ENCODE peak calls at places on chromosomes 12 and 14, in six cellular contexts. A is activated CD4-positive, alpha-beta T cell treated with anti-CD3 and anti-CD28 coated beads, Interleukin-2, amount 50 U/mL, for 1 hour; H is KG1; K is progenitor cell of endocrine pancreas; O is endothelial cell; Q is GM10248. W is an unnamed sample.

GRCh38 chr12:128914908-128915563 is 61.8 kb downstream of the GLT1D1 start:
- DNase-seq in H (peak; percentile 33), K (no peak), O (no peak), A (no peak), Q (peak; percentile 69), W (peak; percentile 47)

GRCh38 chr14:60753264-60754126 is 18.9 kb downstream of the MNAT1 start:
- DNase-seq in O (no peak), Q (peak; percentile 80), K (no peak), H (peak; percentile 72), A (peak; percentile 20), W (no peak)

GRCh38 chr14:81402123-81402495 is 2.0 kb upstream of the STON2 start:
- DNase-seq in O (no peak), Q (no peak), A (no peak), K (no peak), H (no peak), W (no peak)

GRCh38 chr12:94535614-94535932 is 75.9 kb upstream of the CEP83 start:
- DNase-seq in H (no peak), Q (no peak), A (no peak), K (no peak), O (no peak), W (no peak)

GRCh38 chr12:116659771-116660481 is 77.9 kb downstream of the SPRING1 start:
- DNase-seq in A (no peak), Q (no peak), O (no peak), K (no peak), H (no peak), W (peak; percentile 28)

GRCh38 chr12:27652174-27652763 is 44.0 kb upstream of the REP15 start:
- DNase-seq in Q (peak; percentile 48), H (no peak), O (peak; percentile 73), K (peak; percentile 60), A (peak; percentile 3), W (peak; percentile 90)

GRCh38 chr12:9706081-9706685 is 26.7 kb downstream of the CLECL1 start:
- DNase-seq in Q (no peak), A (no peak), H (no peak), K (no peak), O (no peak), W (no peak)

GRCh38 chr12:5247144-5247543 is 184.8 kb upstream of the NTF3 start:
- DNase-seq in A (no peak), Q (no peak), K (no peak), H (no peak), O (no peak), W (no peak)

GRCh38 chr12:107107381-107107780 is 14.0 kb upstream of the CRY1 start:
- DNase-seq in Q (no peak), A (no peak), H (no peak), K (no peak), O (no peak), W (no peak)

GRCh38 chr12:69313209-69313608 is 35.0 kb upstream of the LYZ start:
- DNase-seq in O (no peak), H (no peak), A (no peak), K (no peak), Q (no peak), W (no peak)

GRCh38 chr14:104680806-104681688 is 8.4 kb upstream of the INF2 start:
- DNase-seq in H (no peak), Q (peak; percentile 72), O (no peak), A (no peak), K (no peak), W (peak; percentile 77)

GRCh38 chr14:44937547-44937946 is 24.2 kb downstream of the KLHL28 start:
- DNase-seq in Q (no peak), K (no peak), H (no peak), O (no peak), A (no peak), W (no peak)

GRCh38 chr14:95260537-95261440 is 58.9 kb downstream of the CLMN start:
- DNase-seq in H (no peak), Q (peak; percentile 56), A (no peak), K (no peak), O (no peak), W (peak; percentile 63)

GRCh38 chr12:118044577-118044976 is 16.4 kb downstream of the WSB2 start:
- DNase-seq in K (no peak), O (no peak), H (no peak), Q (no peak), A (no peak), W (no peak)

GRCh38 chr12:84069079-84069661 is 843.4 kb downstream of the SLC6A15 start:
- DNase-seq in A (no peak), O (no peak), K (no peak), Q (no peak), H (no peak), W (no peak)

GRCh38 chr12:106289196-106289681 is 13.3 kb upstream of the TCP11L2 start:
- DNase-seq in H (no peak), O (no peak), A (no peak), K (no peak), Q (no peak), W (peak; percentile 55)

GRCh38 chr12:57430117-57430930 is 519 bp downstream of the R3HDM2 start:
- DNase-seq in Q (peak; percentile 87), H (no peak), K (peak; percentile 49), O (peak; percentile 65), A (peak; percentile 35), W (peak; percentile 30)

GRCh38 chr12:111529424-111530368 is 69.4 kb downstream of the ATXN2 start:
- DNase-seq in K (peak; percentile 17), A (peak; percentile 52), Q (peak; percentile 81), O (peak; percentile 66), H (peak; percentile 33), W (peak; percentile 71)

GRCh38 chr14:105347587-105347968 is 33.0 kb downstream of the PACS2 start:
- DNase-seq in Q (no peak), O (no peak), H (no peak), K (no peak), A (no peak), W (no peak)

GRCh38 chr12:51012570-51013236 is 13.5 kb downstream of the SLC11A2 start:
- DNase-seq in O (no peak), A (no peak), H (no peak), K (no peak), Q (no peak), W (no peak)

GRCh38 chr12:11707535-11707934 is 58.1 kb downstream of the ETV6 start:
- DNase-seq in O (no peak), K (no peak), A (no peak), Q (no peak), H (no peak), W (no peak)

GRCh38 chr12:92403210-92404175 is 257.8 kb upstream of the BTG1 start:
- DNase-seq in H (no peak), O (no peak), K (no peak), A (peak; percentile 31), Q (peak; percentile 57), W (no peak)

GRCh38 chr12:111250251-111250881 is 118.5 kb downstream of the PHETA1 start:
- DNase-seq in A (no peak), O (no peak), H (no peak), Q (no peak), K (no peak), W (no peak)

GRCh38 chr14:69880051-69880487 is 853 bp downstream of the SMOC1 start:
- DNase-seq in O (peak; percentile 15), H (no peak), A (no peak), Q (no peak), K (no peak), W (no peak)

GRCh38 chr14:67343601-67344230 is 15.9 kb downstream of the ATP6V1D start:
- DNase-seq in O (no peak), Q (no peak), H (no peak), K (no peak), A (no peak), W (no peak)

GRCh38 chr14:88492272-88493089 is 62.3 kb downstream of the PTPN21 start:
- DNase-seq in H (peak; percentile 49), A (peak; percentile 43), Q (peak; percentile 77), K (peak; percentile 57), O (peak; percentile 82), W (peak; percentile 87)

GRCh38 chr12:27682534-27682933 is 13.7 kb upstream of the REP15 start:
- DNase-seq in Q (no peak), H (no peak), A (no peak), K (no peak), O (no peak), W (no peak)

GRCh38 chr14:38839743-38840375 is 263.2 kb downstream of the SEC23A start:
- DNase-seq in Q (no peak), K (no peak), O (no peak), A (no peak), H (no peak), W (no peak)

GRCh38 chr14:68616255-68616902 is 176.5 kb downstream of the ZFP36L1 start:
- DNase-seq in K (no peak), A (no peak), H (no peak), O (no peak), Q (no peak), W (peak; percentile 53)

GRCh38 chr12:1034726-1035457 is 43.9 kb downstream of the ERC1 start:
- DNase-seq in H (no peak), K (no peak), O (no peak), Q (no peak), A (no peak), W (no peak)

GRCh38 chr14:76761849-76762616 is 765 bp downstream of the VASH1 start:
- DNase-seq in Q (no peak), H (no peak), K (no peak), A (no peak), O (no peak), W (no peak)

GRCh38 chr12:49301759-49302158 is 6.8 kb downstream of the PRPH start:
- DNase-seq in O (no peak), K (no peak), A (no peak), H (no peak), Q (peak; percentile 22), W (no peak)